ENCODE peak calls at places on chromosomes 6 and 20, in four cellular contexts. V is COR-L47, U is NAMALWA, B is NCI-H510A treated with DMSO at 0.1 percent for 48 hours. C is an unnamed sample.

GRCh38 chr6:73585566-73586415 is 65.0 kb upstream of the EEF1A1 start:
- DNase-seq in V (no peak), U (peak; percentile 85), B (peak; percentile 80), C (no peak)

GRCh38 chr6:45420909-45421699 is 43.4 kb upstream of the SUPT3H start:
- DNase-seq in V (no peak), U (no peak), B (peak; percentile 19), C (no peak)

GRCh38 chr6:83270971-83271714 is 78.0 kb downstream of the RWDD2A start:
- DNase-seq in V (no peak), U (no peak), B (no peak), C (no peak)

GRCh38 chr6:149065658-149066556 is 251.6 kb upstream of the TAB2 start:
- DNase-seq in V (no peak), U (peak; percentile 41), B (no peak), C (no peak)

GRCh38 chr6:169112483-169113320 is 140.9 kb downstream of the THBS2 start:
- DNase-seq in V (no peak), U (no peak), B (no peak), C (no peak)

GRCh38 chr6:170052991-170053821 is 237.7 kb downstream of the DLL1 start:
- DNase-seq in V (no peak), U (no peak), B (no peak), C (no peak)

GRCh38 chr6:135170849-135171248 is 10.3 kb upstream of the MYB start:
- DNase-seq in V (no peak), U (no peak), B (no peak), C (no peak)

GRCh38 chr6:17165383-17165782 is 63.5 kb downstream of the STMND1 start:
- DNase-seq in V (no peak), U (no peak), B (no peak), C (no peak)

GRCh38 chr6:2848851-2849250 is 7.2 kb upstream of the SERPINB1 start:
- DNase-seq in V (no peak), U (peak; percentile 52), B (peak; percentile 67), C (peak; percentile 35)

GRCh38 chr20:41299899-41300298 is 17.6 kb downstream of the ZHX3 start:
- DNase-seq in V (no peak), U (no peak), B (no peak), C (no peak)

GRCh38 chr6:19551611-19552010 is 285.6 kb upstream of the ID4 start:
- DNase-seq in V (no peak), U (no peak), B (no peak), C (no peak)

GRCh38 chr20:7989379-7989778 is 30.2 kb downstream of the TMX4 start:
- DNase-seq in V (no peak), U (peak; percentile 12), B (no peak), C (no peak)

GRCh38 chr6:124881898-124882579 is 80.2 kb upstream of the RNF217 start:
- DNase-seq in V (no peak), U (peak; percentile 14), B (no peak), C (no peak)

GRCh38 chr6:33914519-33915120 is 110.8 kb upstream of the MLN start:
- DNase-seq in V (no peak), U (peak; percentile 53), B (no peak), C (no peak)

GRCh38 chr20:17542481-17542880 is 11.3 kb upstream of the BFSP1 start:
- DNase-seq in V (no peak), U (no peak), B (no peak), C (no peak)

GRCh38 chr6:140744648-140745320 is 1370.3 kb upstream of the CITED2 start:
- DNase-seq in V (no peak), U (no peak), B (no peak), C (no peak)

GRCh38 chr6:33771342-33772113 is 17.4 kb downstream of the LEMD2 start:
- DNase-seq in V (peak; percentile 89), U (peak; percentile 84), B (peak; percentile 97), C (no peak)

GRCh38 chr6:7143161-7143974 is 35.6 kb downstream of the RREB1 start:
- DNase-seq in V (peak; percentile 84), U (no peak), B (peak; percentile 90), C (no peak)

GRCh38 chr20:25126630-25127029 is 44.7 kb upstream of the VSX1 start:
- DNase-seq in V (no peak), U (no peak), B (no peak), C (no peak)

GRCh38 chr6:7687145-7688113 is 38.5 kb upstream of the BMP6 start:
- DNase-seq in V (no peak), U (no peak), B (no peak), C (no peak)

GRCh38 chr6:85576479-85576878 is 17.2 kb downstream of the SNX14 start:
- DNase-seq in V (no peak), U (no peak), B (no peak), C (no peak)

GRCh38 chr20:14536738-14537137 is 199.3 kb upstream of the FLRT3 start:
- DNase-seq in V (no peak), U (no peak), B (no peak), C (no peak)

GRCh38 chr6:139855741-139856206 is 481.3 kb upstream of the CITED2 start:
- DNase-seq in V (peak; percentile 15), U (no peak), B (no peak), C (peak; percentile 63)

GRCh38 chr6:129110687-129111343 is 227.9 kb downstream of the LAMA2 start:
- DNase-seq in V (no peak), U (no peak), B (no peak), C (no peak)

GRCh38 chr6:31172973-31173384 is 2.5 kb upstream of the POU5F1 start:
- DNase-seq in V (no peak), U (no peak), B (no peak), C (no peak)

GRCh38 chr6:45783716-45784115 is 231.9 kb downstream of the CLIC5 start:
- DNase-seq in V (no peak), U (no peak), B (no peak), C (no peak)

GRCh38 chr6:38572186-38572813 is 67.4 kb downstream of the BTBD9 start:
- DNase-seq in V (no peak), U (peak; percentile 71), B (no peak), C (no peak)

GRCh38 chr6:93136111-93136510 is 283.2 kb downstream of the EPHA7 start:
- DNase-seq in V (no peak), U (no peak), B (no peak), C (no peak)

GRCh38 chr6:130708338-130708737 is 118.9 kb upstream of the SMLR1 start:
- DNase-seq in V (no peak), U (no peak), B (no peak), C (no peak)

GRCh38 chr20:47561175-47561574 is 59.5 kb downstream of the NCOA3 start:
- DNase-seq in V (no peak), U (no peak), B (no peak), C (no peak)

GRCh38 chr20:51802170-51802745 is at the start of gene SALL4:
- DNase-seq in V (no peak), U (no peak), B (peak; percentile 19), C (peak; percentile 7)

GRCh38 chr6:169046483-169047192 is 207.0 kb downstream of the THBS2 start:
- DNase-seq in V (no peak), U (no peak), B (no peak), C (no peak)

GRCh38 chr6:68126089-68126749 is 508.9 kb upstream of the ADGRB3 start:
- DNase-seq in V (no peak), U (no peak), B (no peak), C (no peak)

GRCh38 chr6:3696525-3696924 is 55.0 kb downstream of the PXDC1 start:
- DNase-seq in V (no peak), U (no peak), B (no peak), C (no peak)

C was measured in NCI-H748 treated with DMSO at 0.1 percent for 48 hours.